ENCODE peak calls at places on chromosomes 12 and 14, in six cellular contexts. G, X, R, H, Q and B are unnamed samples.
A peak's percentile ranks its signal among the peaks of the same experiment; 100 is the strongest.

GRCh38 chr12:47722136-47722834 is 3.0 kb downstream of the ENDOU start:
- DNase-seq in X (no peak), H (no peak), G (peak; percentile 47), R (no peak), Q (no peak), B (no peak)

GRCh38 chr14:65422093-65422834 is 9.7 kb downstream of the FUT8 start:
- DNase-seq in H (no peak), X (no peak), R (no peak), G (no peak), Q (no peak), B (no peak)

GRCh38 chr12:52506858-52507715 is 13.1 kb downstream of the KRT5 start:
- DNase-seq in H (peak; percentile 62), Q (no peak), G (no peak), R (no peak), X (no peak), B (peak; percentile 38)

GRCh38 chr12:54404061-54405004 is 14.7 kb downstream of the ITGA5 start:
- DNase-seq in X (peak; percentile 70), R (no peak), H (peak; percentile 73), G (no peak), Q (peak; percentile 75), B (no peak)

GRCh38 chr12:28340261-28340660 is 150.0 kb downstream of the CCDC91 start:
- DNase-seq in Q (peak; percentile 13), R (no peak), G (no peak), X (no peak), H (no peak), B (no peak)

GRCh38 chr14:101578489-101578888 is 17.2 kb downstream of the DIO3 start:
- DNase-seq in X (no peak), G (no peak), H (no peak), Q (no peak), R (no peak), B (no peak)

GRCh38 chr12:100789146-100789545 is 5.4 kb upstream of the ANO4 start:
- DNase-seq in Q (no peak), X (no peak), H (no peak), G (no peak), R (no peak), B (no peak)

GRCh38 chr14:31944256-31945073 is 132.6 kb upstream of the ARHGAP5 start:
- DNase-seq in G (no peak), X (no peak), H (no peak), Q (no peak), R (no peak), B (no peak)

GRCh38 chr14:35534130-35534883 is at the start of gene INSM2:
- DNase-seq in G (no peak), R (peak; percentile 66), X (no peak), Q (peak; percentile 33), H (peak; percentile 17), B (peak; percentile 16)

GRCh38 chr12:65557425-65558167 is 266.7 kb upstream of the HMGA2 start:
- DNase-seq in H (peak; percentile 28), R (no peak), G (no peak), Q (no peak), X (no peak), B (no peak)

GRCh38 chr12:62660763-62661162 is 194.1 kb downstream of the MON2 start:
- DNase-seq in R (no peak), Q (no peak), X (no peak), G (no peak), H (no peak), B (no peak)

GRCh38 chr12:21026302-21026701 is 104.7 kb upstream of the SLCO1B1 start:
- DNase-seq in G (no peak), R (no peak), X (no peak), H (no peak), Q (no peak), B (no peak)

GRCh38 chr12:38949363-38949762 is 44.0 kb upstream of the CPNE8 start:
- DNase-seq in H (no peak), G (no peak), R (no peak), X (no peak), Q (no peak), B (no peak)

GRCh38 chr14:91482278-91483023 is 27.7 kb downstream of the PPP4R3A start:
- DNase-seq in X (no peak), R (no peak), H (no peak), Q (no peak), G (no peak), B (no peak)

GRCh38 chr12:22437031-22437806 is 102.7 kb upstream of the ST8SIA1 start:
- DNase-seq in G (no peak), R (no peak), Q (no peak), X (no peak), H (no peak), B (no peak)

GRCh38 chr12:53232641-53233538 is 881 bp upstream of the RARG start:
- DNase-seq in X (no peak), R (peak; percentile 75), Q (peak; percentile 67), H (no peak), G (peak; percentile 82), B (no peak)

GRCh38 chr12:81209001-81209400 is 131.1 kb downstream of the ACSS3 start:
- DNase-seq in G (no peak), X (no peak), Q (no peak), R (no peak), H (no peak), B (no peak)

GRCh38 chr14:89425931-89426330 is 8.9 kb upstream of the FOXN3 start:
- DNase-seq in X (no peak), R (no peak), Q (no peak), H (no peak), G (peak; percentile 74), B (peak; percentile 30)

GRCh38 chr12:55820679-55821078 is 2.8 kb downstream of the ORMDL2 start:
- DNase-seq in R (no peak), Q (no peak), X (no peak), H (peak; percentile 39), G (peak; percentile 25), B (no peak)

GRCh38 chr12:55824726-55825125 is 4.7 kb downstream of the DNAJC14 start:
- DNase-seq in H (no peak), G (peak; percentile 21), R (no peak), Q (no peak), X (no peak), B (no peak)

GRCh38 chr12:55823419-55823818 is 5.6 kb downstream of the ORMDL2 start:
- DNase-seq in X (no peak), H (no peak), G (peak; percentile 24), Q (no peak), R (no peak), B (no peak)

GRCh38 chr12:55818886-55819285 is 1.0 kb downstream of the ORMDL2 start:
- DNase-seq in H (no peak), R (no peak), Q (no peak), G (peak; percentile 54), X (no peak), B (no peak)

GRCh38 chr12:55822228-55822627 is 4.4 kb downstream of the ORMDL2 start:
- DNase-seq in G (peak; percentile 49), X (no peak), R (no peak), H (no peak), Q (no peak), B (no peak)
- TF ChIP-seq CTCF in G (no peak), X (no peak), R (no peak), H (peak; percentile 42), Q (no peak), B (no peak)

GRCh38 chr12:89949457-89950195 is 241.0 kb upstream of the ATP2B1 start:
- DNase-seq in H (peak; percentile 35), X (no peak), G (peak; percentile 67), Q (peak; percentile 59), R (no peak), B (peak; percentile 67)
- TF ChIP-seq CTCF in H (peak; percentile 23), X (no peak), G (peak; percentile 8), Q (no peak), R (peak; percentile 33), B (no peak)

GRCh38 chr12:108732489-108732888 is 1.2 kb upstream of the CORO1C start:
- DNase-seq in H (no peak), X (no peak), R (no peak), Q (no peak), G (no peak), B (no peak)

GRCh38 chr12:108731105-108731865 is at the start of gene CORO1C:
- DNase-seq in G (peak; percentile 98), R (peak; percentile 99), H (peak; percentile 98), X (peak; percentile 98), Q (peak; percentile 96), B (peak; percentile 97)

GRCh38 chr12:108730337-108731104 is 797 bp downstream of the CORO1C start:
- DNase-seq in X (peak; percentile 71), Q (peak; percentile 62), H (peak; percentile 75), R (peak; percentile 86), G (peak; percentile 87), B (peak; percentile 63)

GRCh38 chr12:108733132-108733531 is 1.8 kb upstream of the CORO1C start:
- DNase-seq in H (no peak), Q (no peak), G (no peak), R (no peak), X (no peak), B (no peak)

GRCh38 chr12:108731866-108732461 is 646 bp upstream of the CORO1C start:
- DNase-seq in X (peak; percentile 99), H (peak; percentile 98), G (peak; percentile 100), R (peak; percentile 100), Q (peak; percentile 97), B (peak; percentile 96)
- TF ChIP-seq CTCF in X (no peak), H (no peak), G (no peak), R (no peak), Q (no peak), B (no peak)

DNA sequence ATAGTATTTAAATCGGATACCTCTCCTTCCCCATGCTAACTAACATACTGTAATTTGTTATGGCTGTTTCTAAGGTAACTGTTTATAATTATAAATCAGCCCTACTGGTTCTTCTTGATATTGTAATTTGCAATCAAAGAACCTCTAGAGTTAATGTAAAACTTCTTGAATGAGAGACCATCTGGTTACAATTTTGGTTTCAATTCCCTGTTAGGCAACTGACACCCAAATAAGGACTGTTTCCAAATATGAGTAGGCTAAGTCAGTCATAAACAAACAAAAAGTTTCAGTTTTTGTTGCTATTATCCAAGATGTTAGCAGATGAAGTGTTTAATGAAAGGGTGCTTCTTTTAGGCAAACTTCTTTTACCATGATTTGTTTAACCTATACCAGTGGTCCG is 120.2 kb upstream of the DNM1L start:
- DNase-seq in X (no peak), R (no peak), Q (peak; percentile 77), G (no peak), H (no peak), B (peak; percentile 79)
- TF ChIP-seq CTCF in X (no peak), R (no peak), Q (no peak), G (no peak), H (no peak), B (no peak)